ENCODE peak calls at places on chromosome 5, in seven cellular contexts. I is fibroblast of lung, C is A673, Z is coronary artery, A is fibroblast of mammary gland, S is fibroblast of the aortic adventitia, O is dorsolateral prefrontal cortex. F is an unnamed sample.

GRCh38 chr5:7246312-7246711 is 149.6 kb upstream of the ADCY2 start:
- DNase-seq in I (no peak), C (no peak), Z (no peak), A (no peak), S (no peak), O (no peak), F (no peak)

GRCh38 chr5:92627186-92627585 is 953.8 kb downstream of the NR2F1-AS1 start:
- DNase-seq in I (no peak), C (no peak), Z (no peak), A (no peak), S (no peak), O (no peak), F (no peak)

GRCh38 chr5:82494942-82495341 is 216.8 kb upstream of the RPS23 start:
- DNase-seq in I (no peak), C (peak; percentile 4), Z (no peak), A (peak; percentile 36), S (peak; percentile 14), O (no peak), F (peak; percentile 8)

GRCh38 chr5:125835293-125836172 is 587.7 kb upstream of the GRAMD2B start:
- DNase-seq in I (peak; percentile 51), C (peak; percentile 32), Z (no peak), A (peak; percentile 61), S (peak; percentile 43), O (no peak), F (no peak)

GRCh38 chr5:67623078-67623477 is 426.5 kb upstream of the CD180 start:
- DNase-seq in I (no peak), C (no peak), Z (no peak), A (no peak), S (no peak), O (no peak), F (no peak)

GRCh38 chr5:19902316-19902934 is 85.6 kb downstream of the CDH18 start:
- DNase-seq in I (peak; percentile 19), C (no peak), Z (no peak), A (no peak), S (peak; percentile 74), O (no peak), F (no peak)

GRCh38 chr5:1190296-1190695 is 11.1 kb upstream of the SLC6A19 start:
- DNase-seq in I (no peak), C (no peak), Z (no peak), A (no peak), S (no peak), O (peak; percentile 8), F (no peak)

GRCh38 chr5:90803376-90803775 is 244.8 kb downstream of the ADGRV1 start:
- DNase-seq in I (no peak), C (no peak), Z (no peak), A (no peak), S (no peak), O (no peak), F (no peak)

GRCh38 chr5:119367502-119368237 is 11.9 kb downstream of the TNFAIP8 start:
- DNase-seq in I (peak; percentile 64), C (no peak), Z (no peak), A (peak; percentile 58), S (peak; percentile 50), O (no peak), F (peak; percentile 57)

GRCh38 chr5:180777475-180777874 is 25.1 kb downstream of the MGAT1 start:
- DNase-seq in I (no peak), C (no peak), Z (no peak), A (no peak), S (no peak), O (no peak), F (no peak)

GRCh38 chr5:151742870-151743294 is 15.5 kb downstream of the ATOX1 start:
- DNase-seq in I (peak; percentile 66), C (peak; percentile 69), Z (no peak), A (peak; percentile 82), S (peak; percentile 79), O (no peak), F (peak; percentile 64)

GRCh38 chr5:179800071-179800695 is 6.4 kb downstream of the LTC4S start:
- DNase-seq in I (no peak), C (no peak), Z (no peak), A (no peak), S (no peak), O (no peak), F (no peak)

GRCh38 chr5:147658293-147658932 is 124.1 kb downstream of the JAKMIP2 start:
- DNase-seq in I (peak; percentile 45), C (no peak), Z (no peak), A (no peak), S (no peak), O (no peak), F (no peak)

GRCh38 chr5:163760498-163760897 is 255.1 kb downstream of the MAT2B start:
- DNase-seq in I (peak; percentile 99), C (no peak), Z (no peak), A (peak; percentile 98), S (peak; percentile 99), O (no peak), F (peak; percentile 78)

GRCh38 chr5:124599048-124599973 is 147.1 kb downstream of the ZNF608 start:
- DNase-seq in I (peak; percentile 92), C (no peak), Z (no peak), A (peak; percentile 5), S (peak; percentile 54), O (no peak), F (peak; percentile 33)

GRCh38 chr5:80159133-80159815 is 96.6 kb downstream of the SERINC5 start:
- DNase-seq in I (no peak), C (no peak), Z (no peak), A (no peak), S (no peak), O (no peak), F (no peak)
- TF ChIP-seq CTCF in I (no peak), C (no peak), Z (no peak), A (no peak), S (no peak), O (no peak), F (no peak)

GRCh38 chr5:135038829-135039525 is 4.9 kb upstream of the PITX1 start:
- DNase-seq in I (no peak), C (no peak), Z (no peak), A (no peak), S (no peak), O (no peak), F (no peak)

GRCh38 chr5:135038202-135038828 is 4.3 kb upstream of the PITX1 start:
- DNase-seq in I (no peak), C (no peak), Z (no peak), A (no peak), S (no peak), O (no peak), F (no peak)

GRCh38 chr5:135036405-135036804 is 2.4 kb upstream of the PITX1 start:
- DNase-seq in I (no peak), C (no peak), Z (no peak), A (no peak), S (no peak), O (no peak), F (no peak)

GRCh38 chr5:135035678-135036030 is 1.6 kb upstream of the PITX1 start:
- DNase-seq in I (no peak), C (no peak), Z (no peak), A (no peak), S (no peak), O (no peak), F (no peak)

GRCh38 chr5:135037519-135038201 is 3.6 kb upstream of the PITX1 start:
- DNase-seq in I (no peak), C (no peak), Z (no peak), A (no peak), S (no peak), O (no peak), F (no peak)
- H3K4me3 ChIP-seq in I (no peak overlapping the region), C (no peak overlapping the region), Z (no peak overlapping the region), A (no peak overlapping the region), S (no peak overlapping the region), O (no peak overlapping the region), F (no peak overlapping the region)

GRCh38 chr5:141669519-141669918 is 12.5 kb downstream of the ARAP3 start:
- DNase-seq in I (no peak), C (no peak), Z (no peak), A (peak; percentile 31), S (no peak), O (no peak), F (no peak)
- TF ChIP-seq CTCF in I (no peak), C (peak; percentile 21), Z (no peak), A (peak; percentile 2), S (no peak), O (peak; percentile 30), F (no peak)

GRCh38 chr5:58457040-58457439 is 2.8 kb downstream of the PLK2 start:
- DNase-seq in I (no peak), C (no peak), Z (no peak), A (no peak), S (peak; percentile 64), O (no peak), F (no peak)
- H3K4me3 ChIP-seq in I (peak overlapping the region; percentile 88), C (no peak overlapping the region), Z (peak overlapping the region; percentile 93), A (no peak overlapping the region), S (peak overlapping the region; percentile 83), O (peak overlapping the region; percentile 83), F (peak overlapping the region; percentile 92)

GRCh38 chr5:95646569-95647330 is at the start of gene RFESD:
- DNase-seq in I (peak; percentile 95), C (peak; percentile 98), Z (peak; percentile 99), A (peak; percentile 96), S (peak; percentile 90), O (peak; percentile 96), F (peak; percentile 98)
- TF ChIP-seq CTCF in I (peak; percentile 14), C (no peak), Z (no peak), A (no peak), S (peak; percentile 29), O (peak; percentile 40), F (no peak)

DNA sequence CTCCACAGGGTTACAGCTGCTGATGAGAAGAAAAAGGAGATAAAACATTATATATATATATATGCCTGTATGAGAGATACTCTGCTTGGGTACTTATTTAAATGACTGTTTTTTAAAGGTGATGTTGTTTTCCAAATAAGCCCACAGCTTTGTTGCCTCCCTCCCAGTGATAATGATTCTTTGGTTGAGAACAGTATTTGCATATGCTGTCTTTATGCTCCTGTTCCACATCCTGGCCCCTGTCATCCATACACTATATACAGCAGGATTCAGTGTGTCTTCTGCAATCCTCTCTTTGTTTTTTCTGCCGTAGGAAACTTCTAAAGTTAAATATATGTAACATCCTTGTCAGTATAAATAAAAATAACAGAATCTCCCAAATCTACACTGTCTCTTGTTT is 164.1 kb downstream of the PAM start:
- DNase-seq in I (no peak), C (no peak), Z (no peak), A (no peak), S (no peak), O (no peak), F (no peak)
- H3K4me3 ChIP-seq in I (no peak overlapping the region), C (no peak overlapping the region), Z (no peak overlapping the region), A (no peak overlapping the region), S (no peak overlapping the region), O (no peak overlapping the region), F (no peak overlapping the region)

GRCh38 chr5:162512935-162513575 is 445.5 kb downstream of the GABRG2 start:
- DNase-seq in I (no peak), C (no peak), Z (no peak), A (no peak), S (peak; percentile 23), O (no peak), F (no peak)
- TF ChIP-seq CTCF in I (no peak), C (no peak), Z (no peak), A (no peak), S (no peak), O (no peak), F (no peak)

F was measured in foreskin fibroblast.